ENCODE peak calls at places on chromosomes 12 and 14, in nine cellular contexts. P is GM23338, Q is fibroblast of lung, V is colonic mucosa, S is A549, X is body of pancreas, C is stomach, R is cardiac muscle cell, B is ascending aorta. L is an unnamed sample.

GRCh38 chr12:80702889-80703605 is 4.4 kb upstream of the MYF6 start:
- DNase-seq in P (peak; percentile 18), Q (peak; percentile 88), V (no peak), S (no peak), X (peak; percentile 14), C (no peak), R (peak; percentile 67), B (no peak), L (no peak)

GRCh38 chr14:55819610-55820304 is 239.8 kb downstream of the KTN1 start:
- DNase-seq in P (no peak), Q (no peak), V (no peak), S (no peak), X (no peak), C (no peak), R (peak; percentile 42), B (no peak), L (no peak)

GRCh38 chr14:78848234-78848820 is 678.2 kb downstream of the NRXN3 start:
- DNase-seq in P (peak; percentile 82), Q (peak; percentile 20), V (peak; percentile 19), S (peak; percentile 18), X (peak; percentile 38), C (peak; percentile 27), R (peak; percentile 39), B (no peak), L (no peak)

GRCh38 chr12:26346748-26347147 is 151.4 kb downstream of the SSPN start:
- DNase-seq in P (no peak), Q (peak; percentile 50), V (no peak), S (no peak), X (no peak), C (no peak), R (peak; percentile 9), B (no peak), L (no peak)

GRCh38 chr12:28258998-28259397 is 68.7 kb downstream of the CCDC91 start:
- DNase-seq in P (no peak), Q (peak; percentile 64), V (no peak), S (no peak), X (no peak), C (no peak), R (no peak), B (no peak), L (no peak)

GRCh38 chr14:72700338-72701231 is 193.3 kb downstream of the DPF3 start:
- DNase-seq in P (no peak), Q (no peak), V (no peak), S (no peak), X (no peak), C (no peak), R (peak; percentile 3), B (no peak), L (no peak)

GRCh38 chr14:72745991-72746980 is 147.6 kb downstream of the DPF3 start:
- DNase-seq in P (no peak), Q (peak; percentile 87), V (peak; percentile 13), S (no peak), X (no peak), C (peak; percentile 15), R (peak; percentile 47), B (no peak), L (no peak)

GRCh38 chr12:59708059-59708458 is 112.2 kb downstream of the SLC16A7 start:
- DNase-seq in P (no peak), Q (peak; percentile 86), V (no peak), S (no peak), X (no peak), C (no peak), R (peak; percentile 69), B (no peak), L (no peak)

GRCh38 chr14:105299654-105300541 is 903 bp downstream of the BRF1 start:
- DNase-seq in P (no peak), Q (peak; percentile 8), V (peak; percentile 47), S (no peak), X (peak; percentile 61), C (no peak), R (no peak), B (no peak), L (peak; percentile 72)

GRCh38 chr12:113837528-113838296 is 128.4 kb downstream of the RBM19 start:
- DNase-seq in P (no peak), Q (no peak), V (no peak), S (no peak), X (no peak), C (no peak), R (no peak), B (no peak), L (no peak)

GRCh38 chr12:129614221-129614885 is 289.5 kb downstream of the TMEM132D start:
- DNase-seq in P (no peak), Q (peak; percentile 82), V (no peak), S (no peak), X (no peak), C (no peak), R (no peak), B (no peak), L (no peak)

GRCh38 chr12:115349711-115350110 is 665.7 kb upstream of the TBX3 start:
- DNase-seq in P (no peak), Q (no peak), V (no peak), S (no peak), X (no peak), C (no peak), R (peak; percentile 20), B (no peak), L (no peak)

GRCh38 chr14:23162800-23163199 is 20.7 kb downstream of the SLC7A8 start:
- DNase-seq in P (no peak), Q (no peak), V (no peak), S (no peak), X (no peak), C (no peak), R (no peak), B (no peak), L (no peak)

GRCh38 chr12:122182887-122183587 is at the start of gene LRRC43:
- DNase-seq in P (peak; percentile 85), Q (peak; percentile 39), V (peak; percentile 41), S (no peak), X (peak; percentile 66), C (peak; percentile 56), R (peak; percentile 45), B (no peak), L (peak; percentile 67)

GRCh38 chr14:74278080-74278479 is 24.7 kb downstream of the ABCD4 start:
- DNase-seq in P (no peak), Q (no peak), V (no peak), S (no peak), X (no peak), C (no peak), R (no peak), B (no peak), L (no peak)

GRCh38 chr12:116385486-116386217 is 108.2 kb upstream of the MED13L start:
- DNase-seq in P (peak; percentile 35), Q (no peak), V (no peak), S (no peak), X (no peak), C (no peak), R (no peak), B (no peak), L (no peak)

DNA sequence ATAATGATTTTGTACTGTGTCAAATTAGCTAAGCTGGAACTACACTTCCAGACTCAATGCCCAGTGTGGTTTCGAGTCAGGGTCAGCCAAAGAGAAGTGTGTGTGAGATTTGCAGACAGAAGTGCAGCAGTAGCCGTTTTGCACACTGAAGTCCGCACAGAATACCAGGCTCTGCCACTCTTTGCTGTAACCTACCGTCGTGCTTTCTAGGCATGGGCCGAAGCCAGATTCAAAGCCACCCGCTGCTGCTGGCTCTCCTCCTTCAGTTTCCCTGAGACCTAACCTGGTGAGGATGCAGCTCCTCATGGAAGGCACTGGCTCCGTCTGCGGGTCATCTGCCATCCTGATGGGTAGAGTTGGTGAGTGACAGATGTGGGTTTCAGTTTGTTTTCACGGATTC is 48.8 kb downstream of the LRTM2 start:
- DNase-seq in P (no peak), Q (no peak), V (peak; percentile 4), S (no peak), X (no peak), C (no peak), R (no peak), B (no peak), L (no peak)
- H3K27ac ChIP-seq in P (no peak overlapping the region), Q (no peak overlapping the region), V (no peak overlapping the region), S (no peak overlapping the region), X (no peak overlapping the region), C (no peak overlapping the region), R (no peak overlapping the region), B (no peak overlapping the region), L (no peak overlapping the region)

GRCh38 chr12:105992849-105993740 is 145.7 kb downstream of the NUAK1 start:
- DNase-seq in P (peak; percentile 8), Q (peak; percentile 95), V (no peak), S (no peak), X (no peak), C (no peak), R (peak; percentile 76), B (no peak), L (no peak)
- TF ChIP-seq CTCF in P (no peak), Q (no peak), V (no peak), S (no peak), X (no peak), C (no peak), R (no peak), B (no peak), L (no peak)

DNA sequence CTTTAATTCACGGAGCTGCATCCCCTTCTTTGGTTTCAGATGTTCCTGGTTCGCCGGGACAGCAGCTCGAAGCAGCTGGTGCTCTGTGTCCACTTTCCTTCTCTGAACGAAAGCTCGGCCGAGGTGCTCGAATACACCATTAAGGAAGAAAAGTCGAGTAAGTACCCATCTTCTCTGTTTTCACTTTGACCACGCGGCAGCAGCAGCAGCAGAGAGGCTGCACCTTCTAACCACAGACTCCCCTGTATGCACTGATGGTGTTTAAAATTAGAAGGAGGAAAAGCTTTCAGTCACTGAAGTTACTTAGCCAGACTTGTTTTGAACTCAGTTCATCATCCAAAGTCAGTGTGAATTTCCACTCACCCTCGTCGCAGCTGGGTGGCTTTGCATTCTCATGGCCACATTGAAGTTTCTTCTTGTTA is 63.8 kb downstream of the RIN3 start:
- DNase-seq in P (no peak), Q (no peak), V (no peak), S (no peak), X (no peak), C (no peak), R (no peak), B (no peak), L (no peak)
- H3K4me1 ChIP-seq in P (peaks cover 17% of the 10 kb centered on the region), Q (peaks cover 6% of the 10 kb centered on the region), V (no peaks in the 10 kb centered on the region), S (no peaks in the 10 kb centered on the region), X (no peaks in the 10 kb centered on the region), C (no peaks in the 10 kb centered on the region), R (no peaks in the 10 kb centered on the region), B (peaks cover 6% of the 10 kb centered on the region), L (no peaks in the 10 kb centered on the region)

GRCh38 chr12:120101182-120101581 is 15.4 kb downstream of the RAB35 start:
- DNase-seq in P (no peak), Q (no peak), V (no peak), S (no peak), X (peak; percentile 34), C (peak; percentile 46), R (no peak), B (no peak), L (no peak)

GRCh38 chr12:120103044-120103338 is 13.6 kb downstream of the RAB35 start:
- DNase-seq in P (no peak), Q (no peak), V (no peak), S (no peak), X (no peak), C (no peak), R (no peak), B (no peak), L (no peak)

GRCh38 chr12:120100630-120101029 is 15.9 kb downstream of the RAB35 start:
- DNase-seq in P (no peak), Q (peak; percentile 42), V (no peak), S (no peak), X (peak; percentile 76), C (peak; percentile 76), R (peak; percentile 63), B (peak; percentile 27), L (no peak)

GRCh38 chr12:120102189-120103043 is 14.1 kb downstream of the RAB35 start:
- DNase-seq in P (peak; percentile 44), Q (no peak), V (no peak), S (no peak), X (no peak), C (no peak), R (no peak), B (no peak), L (no peak)

GRCh38 chr12:120101617-120102016 is 14.9 kb downstream of the RAB35 start:
- DNase-seq in P (no peak), Q (no peak), V (no peak), S (no peak), X (no peak), C (peak; percentile 54), R (no peak), B (no peak), L (no peak)
- H3K27ac ChIP-seq in P (no peak overlapping the region), Q (peak overlapping the region; percentile 51), V (no peak overlapping the region), S (no peak overlapping the region), X (no peak overlapping the region), C (no peak overlapping the region), R (no peak overlapping the region), B (peak overlapping the region; percentile 43), L (no peak overlapping the region)

L was measured in lower lobe of right lung.